ENCODE peak calls at places on chromosomes 7 and 10, in seven cellular contexts. One of them, this sample, is unnamed. For H3K36me3, the result is how much of the 10 kb centered on the place peaks cover.

GRCh38 chr10:75613685-75614587 is 182.5 kb downstream of the LRMDA start:
- DNase-seq in spleen: no peak
- DNase-seq in sigmoid colon: no peak
- DNase-seq in HCT116: no peak
- DNase-seq in GM23338: no peak
- DNase-seq in GM12878: no peak
- DNase-seq in prostate gland: no peak
- DNase-seq in this sample: no peak

GRCh38 chr7:327991-328702 is 38.2 kb downstream of the FOXL3 start:
- DNase-seq in spleen: no peak
- DNase-seq in sigmoid colon: peak
- DNase-seq in HCT116: no peak
- DNase-seq in GM23338: no peak
- DNase-seq in GM12878: no peak
- DNase-seq in prostate gland: no peak
- DNase-seq in this sample: no peak

GRCh38 chr10:80177781-80178636 is 27.3 kb downstream of the ANXA11 start:
- DNase-seq in spleen: no peak
- DNase-seq in sigmoid colon: no peak
- DNase-seq in HCT116: no peak
- DNase-seq in GM23338: no peak
- DNase-seq in GM12878: no peak
- DNase-seq in prostate gland: no peak
- DNase-seq in this sample: no peak

GRCh38 chr10:128210215-128211063 is 84.2 kb upstream of the MKI67 start:
- DNase-seq in spleen: peak
- DNase-seq in sigmoid colon: peak
- DNase-seq in HCT116: peak
- DNase-seq in GM23338: peak
- DNase-seq in GM12878: no peak
- DNase-seq in prostate gland: peak
- DNase-seq in this sample: peak

GRCh38 chr7:94423865-94424264 is 29.2 kb downstream of the COL1A2 start:
- DNase-seq in spleen: no peak
- DNase-seq in sigmoid colon: no peak
- DNase-seq in HCT116: no peak
- DNase-seq in GM23338: no peak
- DNase-seq in GM12878: no peak
- DNase-seq in prostate gland: no peak
- DNase-seq in this sample: no peak

GRCh38 chr7:56062382-56062781 is 1.7 kb upstream of the SUMF2 start:
- DNase-seq in spleen: no peak
- DNase-seq in sigmoid colon: no peak
- DNase-seq in HCT116: peak
- DNase-seq in GM23338: no peak
- DNase-seq in GM12878: no peak
- DNase-seq in prostate gland: no peak
- DNase-seq in this sample: peak

GRCh38 chr10:85642421-85643170 is 724.0 kb downstream of the GRID1 start:
- DNase-seq in spleen: no peak
- DNase-seq in sigmoid colon: no peak
- DNase-seq in HCT116: peak
- DNase-seq in GM23338: no peak
- DNase-seq in GM12878: no peak
- DNase-seq in prostate gland: peak
- DNase-seq in this sample: peak

GRCh38 chr10:93904901-93905300 is 11.1 kb downstream of the SLC35G1 start:
- DNase-seq in spleen: no peak
- DNase-seq in sigmoid colon: no peak
- DNase-seq in HCT116: no peak
- DNase-seq in GM23338: no peak
- DNase-seq in GM12878: no peak
- DNase-seq in prostate gland: no peak
- DNase-seq in this sample: no peak

GRCh38 chr10:71005337-71006305 is 117.3 kb upstream of the PCBD1 start:
- DNase-seq in spleen: peak
- DNase-seq in sigmoid colon: no peak
- DNase-seq in HCT116: no peak
- DNase-seq in GM23338: no peak
- DNase-seq in GM12878: no peak
- DNase-seq in prostate gland: no peak
- DNase-seq in this sample: no peak

GRCh38 chr7:51949726-51950644 is 633.4 kb upstream of the COBL start:
- DNase-seq in spleen: no peak
- DNase-seq in sigmoid colon: no peak
- DNase-seq in HCT116: no peak
- DNase-seq in GM23338: peak
- DNase-seq in GM12878: no peak
- DNase-seq in prostate gland: no peak
- DNase-seq in this sample: no peak

GRCh38 chr10:108801775-108802516 is 1121.4 kb downstream of the XPNPEP1 start:
- DNase-seq in spleen: no peak
- DNase-seq in sigmoid colon: no peak
- DNase-seq in HCT116: no peak
- DNase-seq in GM23338: no peak
- DNase-seq in GM12878: no peak
- DNase-seq in prostate gland: no peak
- DNase-seq in this sample: no peak

DNA sequence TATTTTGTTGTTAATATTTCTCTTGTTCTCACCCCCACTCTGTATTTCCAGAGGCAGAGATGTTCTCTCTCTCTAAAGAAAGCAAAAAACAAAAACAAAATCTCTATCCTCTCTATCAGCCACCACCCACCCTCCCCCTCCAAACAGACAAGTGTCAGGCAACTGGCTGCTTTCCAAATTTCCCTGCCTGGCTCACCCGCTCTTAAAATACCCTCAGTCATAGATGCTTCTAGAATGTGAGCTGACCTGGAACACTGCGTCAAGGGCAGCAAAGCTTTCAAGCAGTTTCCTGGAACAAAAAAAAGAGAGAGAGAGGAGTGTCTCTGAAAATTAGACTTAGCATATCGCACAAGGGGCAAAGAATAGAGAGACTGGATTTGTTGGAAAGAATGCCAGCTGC is 341.0 kb upstream of the ZMIZ1 start:
- DNase-seq in spleen: no peak
- DNase-seq in sigmoid colon: no peak
- DNase-seq in HCT116: no peak
- DNase-seq in GM23338: no peak
- DNase-seq in GM12878: no peak
- DNase-seq in prostate gland: no peak
- DNase-seq in this sample: no peak
- TF ChIP-seq POLR2AphosphoS5 in spleen: no peak
- TF ChIP-seq POLR2AphosphoS5 in sigmoid colon: no peak
- TF ChIP-seq POLR2AphosphoS5 in HCT116: no peak
- TF ChIP-seq POLR2AphosphoS5 in GM23338: no peak
- TF ChIP-seq POLR2AphosphoS5 in GM12878: no peak
- TF ChIP-seq POLR2AphosphoS5 in prostate gland: peak
- TF ChIP-seq POLR2AphosphoS5 in this sample: no peak

GRCh38 chr10:95285556-95285955 is 5.2 kb downstream of the PDLIM1 start:
- DNase-seq in spleen: no peak
- DNase-seq in sigmoid colon: no peak
- DNase-seq in HCT116: no peak
- DNase-seq in GM23338: no peak
- DNase-seq in GM12878: no peak
- DNase-seq in prostate gland: no peak
- DNase-seq in this sample: no peak
- H3K36me3 ChIP-seq in spleen: under half
- H3K36me3 ChIP-seq in sigmoid colon: under half
- H3K36me3 ChIP-seq in HCT116: under half
- H3K36me3 ChIP-seq in GM23338: under half
- H3K36me3 ChIP-seq in GM12878: under half
- H3K36me3 ChIP-seq in prostate gland: under half
- H3K36me3 ChIP-seq in this sample: under half

GRCh38 chr7:100895956-100896742 is 461 bp upstream of the ACHE start:
- DNase-seq in spleen: peak
- DNase-seq in sigmoid colon: peak
- DNase-seq in HCT116: no peak
- DNase-seq in GM23338: peak
- DNase-seq in GM12878: no peak
- DNase-seq in prostate gland: no peak
- DNase-seq in this sample: no peak
- TF ChIP-seq POLR2AphosphoS5 in spleen: no peak
- TF ChIP-seq POLR2AphosphoS5 in sigmoid colon: no peak
- TF ChIP-seq POLR2AphosphoS5 in HCT116: no peak
- TF ChIP-seq POLR2AphosphoS5 in GM23338: no peak
- TF ChIP-seq POLR2AphosphoS5 in GM12878: no peak
- TF ChIP-seq POLR2AphosphoS5 in prostate gland: no peak
- TF ChIP-seq POLR2AphosphoS5 in this sample: no peak

GRCh38 chr7:24980695-24981543 is 941 bp upstream of the OSBPL3 start:
- DNase-seq in spleen: peak
- DNase-seq in sigmoid colon: peak
- DNase-seq in HCT116: no peak
- DNase-seq in GM23338: peak
- DNase-seq in GM12878: no peak
- DNase-seq in prostate gland: no peak
- DNase-seq in this sample: no peak

GRCh38 chr7:24979863-24980694 is at the start of gene OSBPL3:
- DNase-seq in spleen: peak
- DNase-seq in sigmoid colon: peak
- DNase-seq in HCT116: peak
- DNase-seq in GM23338: peak
- DNase-seq in GM12878: peak
- DNase-seq in prostate gland: peak
- DNase-seq in this sample: peak

GRCh38 chr7:24979470-24979862 is 512 bp downstream of the OSBPL3 start:
- DNase-seq in spleen: peak
- DNase-seq in sigmoid colon: peak
- DNase-seq in HCT116: no peak
- DNase-seq in GM23338: no peak
- DNase-seq in GM12878: no peak
- DNase-seq in prostate gland: peak
- DNase-seq in this sample: peak

GRCh38 chr7:24981544-24981951 is 1.6 kb upstream of the OSBPL3 start:
- DNase-seq in spleen: peak
- DNase-seq in sigmoid colon: peak
- DNase-seq in HCT116: no peak
- DNase-seq in GM23338: peak
- DNase-seq in GM12878: no peak
- DNase-seq in prostate gland: no peak
- DNase-seq in this sample: no peak

GRCh38 chr7:24982917-24983316 is 2.9 kb upstream of the OSBPL3 start:
- DNase-seq in spleen: no peak
- DNase-seq in sigmoid colon: no peak
- DNase-seq in HCT116: no peak
- DNase-seq in GM23338: peak
- DNase-seq in GM12878: no peak
- DNase-seq in prostate gland: no peak
- DNase-seq in this sample: peak
- H3K36me3 ChIP-seq in spleen: under half
- H3K36me3 ChIP-seq in sigmoid colon: under half
- H3K36me3 ChIP-seq in HCT116: under half
- H3K36me3 ChIP-seq in GM23338: under half
- H3K36me3 ChIP-seq in GM12878: under half
- H3K36me3 ChIP-seq in prostate gland: under half
- H3K36me3 ChIP-seq in this sample: under half

GRCh38 chr7:3404490-3404889 is 103.4 kb downstream of the SDK1 start:
- DNase-seq in spleen: no peak
- DNase-seq in sigmoid colon: no peak
- DNase-seq in HCT116: no peak
- DNase-seq in GM23338: no peak
- DNase-seq in GM12878: no peak
- DNase-seq in prostate gland: no peak
- DNase-seq in this sample: no peak
- TF ChIP-seq POLR2AphosphoS5 in spleen: no peak
- TF ChIP-seq POLR2AphosphoS5 in sigmoid colon: no peak
- TF ChIP-seq POLR2AphosphoS5 in HCT116: no peak
- TF ChIP-seq POLR2AphosphoS5 in GM23338: no peak
- TF ChIP-seq POLR2AphosphoS5 in GM12878: no peak
- TF ChIP-seq POLR2AphosphoS5 in prostate gland: peak
- TF ChIP-seq POLR2AphosphoS5 in this sample: no peak

GRCh38 chr7:151133986-151134742 is 33.3 kb downstream of the GBX1 start:
- DNase-seq in spleen: peak
- DNase-seq in sigmoid colon: peak
- DNase-seq in HCT116: no peak
- DNase-seq in GM23338: no peak
- DNase-seq in GM12878: no peak
- DNase-seq in prostate gland: no peak
- DNase-seq in this sample: no peak
- H3K36me3 ChIP-seq in spleen: under half
- H3K36me3 ChIP-seq in sigmoid colon: under half
- H3K36me3 ChIP-seq in HCT116: under half
- H3K36me3 ChIP-seq in GM23338: under half
- H3K36me3 ChIP-seq in GM12878: under half
- H3K36me3 ChIP-seq in prostate gland: under half
- H3K36me3 ChIP-seq in this sample: half or more

GRCh38 chr10:88541116-88541626 is 41.9 kb downstream of the RNLS start:
- DNase-seq in spleen: no peak
- DNase-seq in sigmoid colon: no peak
- DNase-seq in HCT116: no peak
- DNase-seq in GM23338: no peak
- DNase-seq in GM12878: no peak
- DNase-seq in prostate gland: no peak
- DNase-seq in this sample: no peak
- TF ChIP-seq POLR2AphosphoS5 in spleen: no peak
- TF ChIP-seq POLR2AphosphoS5 in sigmoid colon: peak
- TF ChIP-seq POLR2AphosphoS5 in HCT116: no peak
- TF ChIP-seq POLR2AphosphoS5 in GM23338: no peak
- TF ChIP-seq POLR2AphosphoS5 in GM12878: no peak
- TF ChIP-seq POLR2AphosphoS5 in prostate gland: peak
- TF ChIP-seq POLR2AphosphoS5 in this sample: no peak

GRCh38 chr10:68550747-68551411 is 9.3 kb upstream of the TET1 start:
- DNase-seq in spleen: no peak
- DNase-seq in sigmoid colon: no peak
- DNase-seq in HCT116: peak
- DNase-seq in GM23338: peak
- DNase-seq in GM12878: no peak
- DNase-seq in prostate gland: peak
- DNase-seq in this sample: peak

GRCh38 chr10:68558478-68558877 is 1.7 kb upstream of the TET1 start:
- DNase-seq in spleen: no peak
- DNase-seq in sigmoid colon: no peak
- DNase-seq in HCT116: no peak
- DNase-seq in GM23338: no peak
- DNase-seq in GM12878: no peak
- DNase-seq in prostate gland: no peak
- DNase-seq in this sample: no peak

GRCh38 chr10:68559251-68559650 is 886 bp upstream of the TET1 start:
- DNase-seq in spleen: no peak
- DNase-seq in sigmoid colon: no peak
- DNase-seq in HCT116: no peak
- DNase-seq in GM23338: no peak
- DNase-seq in GM12878: no peak
- DNase-seq in prostate gland: no peak
- DNase-seq in this sample: no peak

GRCh38 chr10:68553138-68553537 is 7.0 kb upstream of the TET1 start:
- DNase-seq in spleen: no peak
- DNase-seq in sigmoid colon: no peak
- DNase-seq in HCT116: no peak
- DNase-seq in GM23338: peak
- DNase-seq in GM12878: no peak
- DNase-seq in prostate gland: no peak
- DNase-seq in this sample: no peak

DNA sequence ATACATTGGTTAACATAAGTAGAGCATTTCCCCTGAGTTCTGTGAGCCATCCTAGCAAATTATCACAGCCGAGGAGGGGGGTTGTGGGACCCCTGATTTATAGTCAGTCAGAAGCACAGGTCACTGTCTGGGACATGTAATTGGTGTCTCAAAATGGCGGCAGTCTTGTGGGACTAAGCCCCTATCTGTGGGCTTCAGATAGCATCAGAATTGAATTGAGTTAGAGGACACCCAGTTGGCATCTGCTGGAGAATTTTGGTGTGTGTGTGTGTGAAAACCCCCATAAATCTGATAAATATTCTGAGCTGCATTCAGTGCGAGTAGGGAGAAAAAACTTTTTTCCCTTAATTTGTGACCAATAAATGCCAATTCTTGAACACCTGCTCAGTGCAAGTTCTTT is 6.5 kb upstream of the TET1 start:
- DNase-seq in spleen: no peak
- DNase-seq in sigmoid colon: no peak
- DNase-seq in HCT116: no peak
- DNase-seq in GM23338: no peak
- DNase-seq in GM12878: no peak
- DNase-seq in prostate gland: no peak
- DNase-seq in this sample: no peak
- H3K36me3 ChIP-seq in spleen: under half
- H3K36me3 ChIP-seq in sigmoid colon: under half
- H3K36me3 ChIP-seq in HCT116: under half
- H3K36me3 ChIP-seq in GM23338: under half
- H3K36me3 ChIP-seq in GM12878: under half
- H3K36me3 ChIP-seq in prostate gland: under half
- H3K36me3 ChIP-seq in this sample: under half